ENCODE peak calls at places on chromosomes 5 and 9, in five cellular contexts. B, I, Z, O and T are unnamed samples.

GRCh38 chr9:69812068-69813000 is 8.3 kb upstream of the CFAP95 start:
- DNase-seq in B (no peak), I (no peak), Z (no peak), O (no peak), T (no peak)

GRCh38 chr5:123460296-123460729 is 37.1 kb upstream of the CEP120 start:
- DNase-seq in B (no peak), I (no peak), Z (peak), O (no peak), T (no peak)

GRCh38 chr5:174839196-174839595 is 114.8 kb downstream of the MSX2 start:
- DNase-seq in B (no peak), I (no peak), Z (no peak), O (no peak), T (no peak)

GRCh38 chr9:21522348-21522747 is 40.2 kb upstream of the IFNE start:
- DNase-seq in B (no peak), I (no peak), Z (no peak), O (no peak), T (no peak)

GRCh38 chr5:119022017-119022745 is 33.8 kb upstream of the DTWD2 start:
- DNase-seq in B (no peak), I (no peak), Z (peak), O (no peak), T (no peak)

GRCh38 chr9:134994926-134995791 is 77.4 kb upstream of the FCN1 start:
- DNase-seq in B (no peak), I (no peak), Z (no peak), O (peak), T (no peak)

GRCh38 chr5:155085282-155085990 is 71.9 kb downstream of the KIF4B start:
- DNase-seq in B (no peak), I (no peak), Z (no peak), O (no peak), T (no peak)

GRCh38 chr9:89603629-89604462 is 966 bp upstream of the GADD45G start:
- DNase-seq in B (peak), I (peak), Z (peak), O (peak), T (peak)

GRCh38 chr5:43036409-43036808 is 3.7 kb downstream of the ANXA2R start:
- DNase-seq in B (no peak), I (no peak), Z (no peak), O (no peak), T (no peak)

GRCh38 chr5:179716286-179716685 is 16.3 kb upstream of the MAML1 start:
- DNase-seq in B (no peak), I (no peak), Z (peak), O (no peak), T (no peak)

GRCh38 chr9:113221003-113221799 is at the start of the genes FKBP15 and SLC31A1:
- DNase-seq in B (peak), I (peak), Z (peak), O (peak), T (peak)

GRCh38 chr5:52043543-52043942 is 660.3 kb downstream of the ISL1 start:
- DNase-seq in B (no peak), I (no peak), Z (no peak), O (no peak), T (no peak)

GRCh38 chr9:106920701-106921283 is 57.8 kb downstream of the ZNF462 start:
- DNase-seq in B (no peak), I (no peak), Z (peak), O (no peak), T (peak)

GRCh38 chr5:173845321-173845720 is 42.8 kb upstream of the CPEB4 start:
- DNase-seq in B (no peak), I (no peak), Z (no peak), O (no peak), T (no peak)

DNA sequence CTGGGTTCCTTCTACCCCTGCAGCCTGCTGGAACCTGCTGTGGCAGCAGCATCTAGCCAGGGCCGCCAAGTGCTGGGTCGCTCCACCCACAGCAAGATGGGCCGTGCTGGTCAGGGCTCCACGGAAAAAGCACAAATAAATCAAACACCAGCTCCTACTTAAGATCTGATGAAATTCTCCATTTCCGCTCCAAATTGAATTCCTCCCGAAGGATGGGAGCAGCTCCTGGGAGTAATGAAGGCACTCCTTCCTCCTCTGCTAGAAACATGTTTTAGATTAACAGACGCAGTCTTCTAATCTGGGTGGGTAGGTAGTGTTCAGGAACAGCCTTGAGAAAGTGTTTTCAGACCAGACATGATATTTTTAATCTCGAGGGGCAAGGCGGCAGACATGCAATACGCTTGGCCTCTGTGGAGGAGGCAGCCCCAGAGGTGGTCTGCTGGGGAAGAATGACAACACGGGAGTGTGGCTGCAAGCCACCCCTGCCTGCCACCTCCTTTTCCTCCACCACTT is 194.0 kb downstream of the AOPEP start:
- DNase-seq in B (peak), I (no peak), Z (peak), O (no peak), T (peak)
- TF ChIP-seq POLR2A in B (peak), I (no peak), Z (no peak), O (no peak), T (no peak)

DNA sequence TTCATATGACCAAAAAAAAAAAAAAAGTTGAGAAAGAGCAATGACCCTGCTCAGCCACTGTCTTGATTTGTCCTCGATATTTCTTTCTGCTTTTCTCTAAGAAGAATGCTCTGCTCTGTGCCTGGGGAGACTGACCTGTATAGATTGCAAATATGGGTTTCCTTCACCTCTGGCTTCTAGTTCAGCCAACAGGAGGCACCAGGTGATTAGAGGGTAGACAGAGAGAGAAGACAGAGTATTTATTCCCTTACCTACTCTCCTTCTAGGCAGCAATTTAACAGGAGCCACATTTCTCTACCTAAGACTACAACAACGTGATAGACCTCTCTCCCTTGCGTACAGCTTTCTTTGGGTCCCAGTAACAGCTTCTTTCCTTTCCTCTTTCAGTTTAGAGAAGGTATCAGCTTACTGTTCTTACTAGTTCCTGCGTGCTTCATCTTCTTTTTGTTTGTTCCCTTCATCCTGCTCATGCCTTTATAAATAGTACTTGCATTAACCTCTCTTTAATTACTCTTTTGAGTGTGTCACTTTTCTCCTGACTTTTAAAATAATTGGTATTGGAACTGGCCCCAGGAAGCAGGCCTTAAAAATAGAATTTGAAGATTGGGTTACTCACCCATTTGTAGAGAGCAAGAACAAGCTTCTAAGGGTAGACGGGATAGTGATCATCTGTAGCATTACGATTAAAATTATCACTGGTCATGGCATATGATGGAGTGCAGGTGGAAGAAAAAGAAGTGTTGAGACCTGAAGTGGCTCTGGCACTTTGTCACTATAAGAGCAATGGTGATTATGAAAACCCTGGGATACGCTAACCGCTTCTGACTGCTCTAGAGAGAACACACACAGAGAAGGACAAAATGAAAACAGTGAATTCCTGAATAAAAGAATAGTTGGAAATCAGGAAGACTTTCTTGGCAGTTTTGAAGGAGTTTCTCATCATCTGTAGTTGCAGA is 161.2 kb upstream of the FSTL4 start:
- DNase-seq in B (no peak), I (no peak), Z (no peak), O (no peak), T (no peak)
- TF ChIP-seq CTCF in B (no peak), I (no peak), Z (no peak), O (no peak), T (no peak)

GRCh38 chr9:136011703-136012496 is 50.7 kb upstream of the UBAC1 start:
- DNase-seq in B (peak), I (peak), Z (peak), O (no peak), T (peak)
- H3K27ac ChIP-seq in B (peak), I (peak), Z (peak), O (peak), T (peak)

DNA sequence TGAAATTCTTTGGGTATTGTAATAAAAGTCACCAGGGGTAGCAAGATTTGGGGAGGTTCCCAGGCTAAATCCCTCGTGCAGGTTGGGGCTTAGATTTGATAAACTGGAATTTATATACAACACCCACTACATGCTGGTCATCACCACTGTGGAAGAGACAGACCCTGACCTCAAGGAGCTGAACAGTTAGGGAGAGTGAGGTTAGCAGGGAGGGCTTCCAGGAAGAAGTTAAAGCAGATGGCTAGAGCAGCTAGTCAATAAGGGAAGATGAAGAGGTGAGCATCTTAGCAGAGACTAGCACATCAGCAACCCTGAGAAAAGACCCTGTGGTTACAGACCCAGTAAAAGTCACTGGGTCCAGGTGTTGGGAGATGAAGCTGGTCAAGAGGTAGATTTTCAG is 6.4 kb downstream of the CTSL start:
- DNase-seq in B (no peak), I (no peak), Z (no peak), O (no peak), T (no peak)
- TF ChIP-seq POLR2A in B (no peak), I (no peak), Z (no peak), O (no peak), T (no peak)

GRCh38 chr9:80948107-80948506 is 741.2 kb downstream of the TLE1 start:
- DNase-seq in B (no peak), I (no peak), Z (no peak), O (no peak), T (no peak)
- TF ChIP-seq CTCF in B (no peak), I (no peak), Z (no peak), O (no peak), T (no peak)

GRCh38 chr5:149500922-149501582 is 50.2 kb downstream of the CSNK1A1 start:
- DNase-seq in B (no peak), I (no peak), Z (peak), O (no peak), T (no peak)
- H3K27ac ChIP-seq in B (no peak), I (no peak), Z (peak), O (no peak), T (no peak)

DNA sequence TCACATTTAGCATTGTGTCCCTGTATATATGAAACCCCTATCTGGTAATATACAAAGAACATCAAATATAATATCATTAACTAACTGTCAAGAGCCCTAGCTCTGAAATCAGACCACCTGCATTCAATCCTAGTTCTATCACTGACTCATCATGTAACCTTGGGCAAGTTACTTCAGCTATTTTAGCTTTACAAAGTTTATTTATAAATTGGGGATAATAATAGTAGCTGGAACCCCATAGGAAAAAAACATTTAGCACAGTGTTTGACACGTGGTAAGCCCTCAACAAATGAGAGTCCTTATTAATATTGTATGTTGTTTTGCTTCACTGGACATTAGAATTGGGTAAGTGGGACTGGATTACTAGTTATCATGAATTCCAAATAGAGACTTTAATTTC is 157.5 kb downstream of the EBF1 start:
- DNase-seq in B (no peak), I (no peak), Z (peak), O (no peak), T (no peak)
- TF ChIP-seq POLR2A in B (no peak), I (no peak), Z (no peak), O (no peak), T (no peak)

DNA sequence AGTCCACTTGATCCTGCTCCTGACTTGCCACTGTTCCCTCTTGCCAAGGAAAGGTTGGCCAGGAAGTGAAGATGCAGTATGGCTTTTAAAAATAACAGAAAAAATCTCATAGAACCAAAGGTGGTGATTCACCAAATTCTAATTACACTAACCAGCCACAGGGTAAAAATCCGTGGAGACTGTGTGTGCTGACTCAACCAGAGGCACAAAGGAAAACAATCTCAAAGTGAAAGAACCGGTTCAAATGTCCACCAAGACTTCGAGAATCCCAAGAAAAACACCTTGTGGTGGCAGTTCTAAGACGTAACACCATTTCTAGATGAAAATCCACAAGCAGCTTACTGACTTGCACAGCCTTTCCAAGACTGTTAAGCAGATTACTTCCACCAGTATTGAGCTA is 279.1 kb downstream of the TLE1 start:
- DNase-seq in B (no peak), I (no peak), Z (peak), O (no peak), T (no peak)
- TF ChIP-seq CTCF in B (no peak), I (no peak), Z (no peak), O (no peak), T (no peak)

GRCh38 chr9:36251428-36251827 is 6.8 kb downstream of the GNE start:
- DNase-seq in B (no peak), I (no peak), Z (no peak), O (no peak), T (no peak)
- H3K27ac ChIP-seq in B (no peak), I (peak), Z (no peak), O (no peak), T (no peak)

DNA sequence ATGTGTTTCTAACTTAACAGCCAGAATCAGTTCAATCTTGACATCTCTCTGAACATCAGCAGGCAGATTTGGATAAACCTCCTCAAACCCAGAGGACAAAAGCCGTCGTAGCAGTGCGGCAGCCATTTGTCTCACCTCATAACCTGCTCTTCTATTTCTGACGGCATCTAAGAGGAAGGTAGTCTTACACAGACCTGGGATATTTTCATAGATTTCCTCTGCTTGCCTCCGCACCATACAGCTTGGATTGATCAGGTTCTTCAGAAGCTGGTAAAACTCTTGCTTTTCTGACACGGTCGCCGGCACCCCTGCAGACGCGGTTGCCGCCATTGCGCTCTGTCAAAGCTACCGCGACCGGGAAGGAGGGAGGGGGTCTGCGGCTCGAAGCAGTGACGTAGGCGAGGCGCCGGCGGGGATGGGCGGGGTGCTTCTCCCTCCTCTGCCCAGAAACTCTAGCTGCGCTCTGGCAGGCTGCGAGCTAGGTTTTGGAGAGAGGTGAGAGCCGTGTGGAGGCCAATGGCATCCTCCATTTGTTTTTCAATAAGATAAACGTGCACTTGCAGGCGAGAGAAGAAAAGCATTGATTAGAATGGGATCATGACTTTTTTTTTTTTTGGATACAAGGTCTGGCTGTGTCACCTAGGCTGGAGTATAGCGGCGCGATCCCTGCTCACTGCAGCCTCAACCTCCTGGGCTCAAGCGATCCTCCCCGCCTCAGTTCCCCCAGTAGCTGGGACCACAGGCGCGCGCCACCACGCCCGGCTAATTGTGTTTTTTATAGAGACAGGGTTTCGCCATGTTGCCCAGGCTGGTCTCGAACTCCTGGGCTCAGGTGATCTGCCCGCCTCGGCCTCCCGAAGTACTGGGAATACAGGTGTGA is at the start of gene RANBP6:
- DNase-seq in B (peak), I (peak), Z (peak), O (peak), T (peak)
- TF ChIP-seq POLR2A in B (peak), I (peak), Z (peak), O (peak), T (no peak)